ENCODE peak calls at places on chromosome 15, in six cellular contexts. C is NCI-H69; I is Panc1; A is kidney tubule cell; M is activated CD4-positive, CD25-positive, alpha-beta regulatory T cell; Y is cardiac muscle cell. V is an unnamed sample.

GRCh38 chr15:80070840-80071239 is 11.4 kb downstream of the ZFAND6 start:
- DNase-seq in C (peak), I (no peak), A (no peak), M (no peak), Y (peak), V (no peak)

GRCh38 chr15:31304736-31305365 is 21.8 kb upstream of the KLF13 start:
- DNase-seq in C (peak), I (no peak), A (no peak), M (no peak), Y (no peak), V (peak)

GRCh38 chr15:80156176-80156720 is 3.4 kb downstream of the FAH start:
- DNase-seq in C (no peak), I (no peak), A (no peak), M (no peak), Y (peak), V (no peak)

GRCh38 chr15:64845183-64845611 is 3.5 kb downstream of the PLEKHO2 start:
- DNase-seq in C (no peak), I (no peak), A (peak), M (no peak), Y (peak), V (peak)

GRCh38 chr15:68411735-68412134 is 20.2 kb downstream of the ITGA11 start:
- DNase-seq in C (no peak), I (no peak), A (no peak), M (no peak), Y (no peak), V (no peak)

GRCh38 chr15:98085003-98085639 is 124.6 kb downstream of the ARRDC4 start:
- DNase-seq in C (peak), I (peak), A (peak), M (no peak), Y (peak), V (peak)

GRCh38 chr15:92011611-92012367 is 158.3 kb downstream of the SLCO3A1 start:
- DNase-seq in C (peak), I (no peak), A (peak), M (no peak), Y (peak), V (peak)

GRCh38 chr15:99059010-99059981 is 45.6 kb upstream of the SYNM start:
- DNase-seq in C (peak), I (peak), A (peak), M (peak), Y (peak), V (peak)

GRCh38 chr15:90203922-90204321 is 2.8 kb downstream of the SEMA4B start:
- DNase-seq in C (peak), I (no peak), A (peak), M (no peak), Y (no peak), V (no peak)

GRCh38 chr15:88920186-88920891 is 7.2 kb upstream of the MFGE8 start:
- DNase-seq in C (no peak), I (no peak), A (peak), M (no peak), Y (no peak), V (no peak)

GRCh38 chr15:72197045-72197459 is 535 bp downstream of the GRAMD2A start:
- DNase-seq in C (no peak), I (no peak), A (no peak), M (no peak), Y (no peak), V (peak)

GRCh38 chr15:67006089-67007065 is 59.0 kb upstream of the SMAD3 start:
- DNase-seq in C (no peak), I (no peak), A (no peak), M (no peak), Y (peak), V (no peak)

GRCh38 chr15:99976811-99977271 is 243.6 kb upstream of the LYSMD4 start:
- DNase-seq in C (no peak), I (no peak), A (peak), M (no peak), Y (peak), V (peak)

GRCh38 chr15:70198441-70199123 is 100.9 kb upstream of the TLE3 start:
- DNase-seq in C (peak), I (no peak), A (no peak), M (no peak), Y (no peak), V (peak)

GRCh38 chr15:61500951-61501350 is 271.8 kb upstream of the RORA start:
- DNase-seq in C (peak), I (no peak), A (no peak), M (no peak), Y (no peak), V (no peak)

GRCh38 chr15:75732809-75733451 is 20.3 kb upstream of the CSPG4 start:
- DNase-seq in C (peak), I (no peak), A (peak), M (no peak), Y (peak), V (peak)